ENCODE peak calls at places on chromosomes 4 and X, in five cellular contexts. B, R, F, W and Z are unnamed samples.

GRCh38 chrX:83845397-83845796 is 15.5 kb upstream of the CYLC1 start:
- DNase-seq in B (no peak), R (no peak), F (peak), W (no peak), Z (peak)

GRCh38 chr4:153538408-153539057 is 72.4 kb downstream of the TMEM131L start:
- DNase-seq in B (no peak), R (no peak), F (no peak), W (no peak), Z (no peak)

GRCh38 chr4:16202598-16202997 is 23.7 kb downstream of the TAPT1 start:
- DNase-seq in B (no peak), R (no peak), F (no peak), W (no peak), Z (no peak)

GRCh38 chr4:39455486-39455885 is 3.2 kb downstream of the RPL9 start:
- DNase-seq in B (no peak), R (no peak), F (no peak), W (no peak), Z (no peak)

GRCh38 chrX:107674480-107675364 is 46.4 kb downstream of the PRPS1 start:
- DNase-seq in B (peak), R (no peak), F (peak), W (no peak), Z (no peak)

GRCh38 chr4:86977621-86978184 is 42.9 kb downstream of the AFF1 start:
- DNase-seq in B (no peak), R (peak), F (peak), W (no peak), Z (peak)

GRCh38 chrX:130887392-130887791 is 15.6 kb downstream of the ENOX2 start:
- DNase-seq in B (no peak), R (no peak), F (no peak), W (no peak), Z (no peak)

GRCh38 chr4:148284526-148285193 is 157.6 kb downstream of the NR3C2 start:
- DNase-seq in B (no peak), R (no peak), F (no peak), W (no peak), Z (peak)

GRCh38 chr4:159946983-159947645 is 844.2 kb downstream of the RAPGEF2 start:
- DNase-seq in B (no peak), R (peak), F (peak), W (no peak), Z (peak)

GRCh38 chr4:26069218-26069617 is 155.2 kb downstream of the SMIM20 start:
- DNase-seq in B (no peak), R (no peak), F (no peak), W (no peak), Z (peak)

GRCh38 chr4:146245899-146246298 is 31.6 kb downstream of the REELD1 start:
- DNase-seq in B (no peak), R (no peak), F (no peak), W (no peak), Z (no peak)

GRCh38 chr4:70833701-70834100 is 6.0 kb downstream of the GRSF1 start:
- DNase-seq in B (no peak), R (no peak), F (no peak), W (no peak), Z (no peak)

GRCh38 chr4:9923195-9923812 is 98.0 kb downstream of the SLC2A9 start:
- DNase-seq in B (no peak), R (no peak), F (no peak), W (no peak), Z (peak)

GRCh38 chr4:6450709-6451108 is 21.7 kb downstream of the PPP2R2C start:
- DNase-seq in B (no peak), R (no peak), F (no peak), W (no peak), Z (no peak)

GRCh38 chr4:89036535-89036934 is 20.4 kb downstream of the FAM13A start:
- DNase-seq in B (no peak), R (no peak), F (no peak), W (no peak), Z (no peak)

GRCh38 chr4:43330288-43330687 is 437.8 kb downstream of the GRXCR1 start:
- DNase-seq in B (no peak), R (peak), F (no peak), W (no peak), Z (peak)

GRCh38 chrX:18428006-18428405 is 2.6 kb downstream of the CDKL5 start:
- DNase-seq in B (no peak), R (no peak), F (no peak), W (no peak), Z (no peak)

GRCh38 chr4:16897351-16897750 is 1.1 kb downstream of the LDB2 start:
- DNase-seq in B (no peak), R (no peak), F (no peak), W (no peak), Z (no peak)